ENCODE peak calls at places on chromosomes 1 and 21, in four cellular contexts. H is HepG2, Q is K562, J is GM12878. L is an unnamed sample.

GRCh38 chr1:71853391-71853790 is 428.9 kb downstream of the NEGR1 start:
- DNase-seq in Q (no peak), H (no peak), J (no peak), L (no peak)

GRCh38 chr1:201941420-201942128 is 4.8 kb downstream of the LMOD1 start:
- DNase-seq in J (no peak), Q (peak), H (peak), L (peak)

GRCh38 chr1:243543501-243543900 is 287.7 kb downstream of the SDCCAG8 start:
- DNase-seq in Q (no peak), J (no peak), H (no peak), L (no peak)

GRCh38 chr1:46076343-46076742 is 56.1 kb downstream of the PIK3R3 start:
- DNase-seq in H (no peak), Q (no peak), J (no peak), L (no peak)

GRCh38 chr1:203600782-203601513 is 25.7 kb upstream of the ATP2B4 start:
- DNase-seq in H (no peak), Q (no peak), J (no peak), L (no peak)

GRCh38 chr1:33300673-33301072 is 20.2 kb downstream of the A3GALT2 start:
- DNase-seq in Q (no peak), H (no peak), J (no peak), L (no peak)

GRCh38 chr21:17454315-17455027 is 58.4 kb upstream of the CXADR start:
- DNase-seq in J (no peak), Q (peak), H (peak), L (peak)

GRCh38 chr1:59549903-59550302 is 253.0 kb downstream of the FGGY start:
- DNase-seq in J (no peak), Q (no peak), H (peak), L (no peak)

GRCh38 chr1:208101661-208102431 is 142.3 kb downstream of the PLXNA2 start:
- DNase-seq in J (no peak), Q (no peak), H (peak), L (no peak)

GRCh38 chr1:98468111-98468717 is 193.3 kb upstream of the SNX7 start:
- DNase-seq in H (peak), Q (no peak), J (no peak), L (peak)

GRCh38 chr1:244160455-244161020 is 109.5 kb downstream of the ZBTB18 start:
- DNase-seq in J (no peak), Q (no peak), H (no peak), L (no peak)

GRCh38 chr1:114340906-114341698 is 169.9 kb downstream of the TRIM33 start:
- DNase-seq in Q (no peak), H (no peak), J (no peak), L (no peak)

GRCh38 chr1:26496881-26497280 is 24.6 kb downstream of the HMGN2 start:
- DNase-seq in H (no peak), Q (no peak), J (no peak), L (no peak)

GRCh38 chr1:213457097-213457680 is 406.1 kb downstream of the RPS6KC1 start:
- DNase-seq in J (no peak), Q (no peak), H (no peak), L (no peak)

GRCh38 chr1:38128926-38129453 is 82.4 kb upstream of the POU3F1 start:
- DNase-seq in Q (no peak), J (no peak), H (no peak), L (no peak)

GRCh38 chr1:67019600-67020136 is 34.3 kb downstream of the SLC35D1 start:
- DNase-seq in H (no peak), Q (no peak), J (no peak), L (no peak)

GRCh38 chr1:65014321-65014720 is 48.0 kb upstream of the JAK1 start:
- DNase-seq in Q (no peak), J (no peak), H (no peak), L (no peak)

GRCh38 chr1:41626616-41627375 is 142.3 kb upstream of the EDN2 start:
- DNase-seq in J (peak), Q (no peak), H (no peak), L (no peak)

GRCh38 chr1:203271018-203271743 is 34.1 kb upstream of the BTG2 start:
- DNase-seq in H (no peak), J (no peak), Q (peak), L (peak)

GRCh38 chr1:109815809-109816791 is 52.4 kb upstream of the EPS8L3 start:
- DNase-seq in J (peak), Q (no peak), H (no peak), L (no peak)

GRCh38 chr1:12615166-12615915 is 2.7 kb downstream of the DHRS3 start:
- DNase-seq in H (no peak), J (no peak), Q (no peak), L (no peak)

GRCh38 chr1:67429011-67429527 is 1.1 kb downstream of the SERBP1 start:
- DNase-seq in Q (peak), J (no peak), H (no peak), L (peak)

GRCh38 chr1:201109651-201110050 is 2.6 kb downstream of the CACNA1S start:
- DNase-seq in H (no peak), J (no peak), Q (no peak), L (no peak)

GRCh38 chr1:203499643-203500278 is 5.8 kb downstream of the OPTC start:
- DNase-seq in Q (no peak), J (no peak), H (no peak), L (no peak)

GRCh38 chr1:6770727-6771567 is 14.3 kb upstream of the CAMTA1 start:
- DNase-seq in Q (no peak), J (no peak), H (peak), L (peak)

GRCh38 chr1:201309420-201309819 is 26.1 kb downstream of the PKP1 start:
- DNase-seq in H (peak), J (no peak), Q (peak), L (peak)

GRCh38 chr1:108692724-108693655 is 880 bp downstream of the PRPF38B start:
- DNase-seq in J (peak), Q (peak), H (peak), L (peak)

GRCh38 chr1:248618878-248619277 is 16.0 kb downstream of the OR2T11 start:
- DNase-seq in H (peak), Q (peak), J (no peak), L (peak)

GRCh38 chr1:226471467-226471866 is 63.6 kb upstream of the PARP1 start:
- DNase-seq in J (no peak), Q (no peak), H (no peak), L (no peak)

DNA sequence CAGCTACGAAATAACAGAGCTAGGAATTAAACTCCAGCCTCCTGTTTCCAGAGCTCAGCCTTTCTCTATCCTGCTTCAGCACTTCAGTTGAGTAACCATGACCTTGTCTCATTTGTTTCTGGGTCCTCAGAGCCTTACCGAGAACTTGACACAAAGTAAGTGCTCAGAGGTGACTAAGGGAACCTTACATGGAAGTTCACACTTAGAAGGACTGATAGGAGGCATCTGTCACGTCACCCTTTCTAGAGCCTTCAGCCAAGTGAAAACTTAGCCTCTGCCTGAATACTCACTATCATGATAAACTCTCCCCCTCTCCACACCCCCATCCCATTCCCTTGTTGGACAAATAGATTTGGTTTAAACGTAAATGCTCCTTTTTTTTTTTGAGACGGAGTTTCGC is 9.8 kb upstream of the LUZP1 start:
- DNase-seq in H (no peak), J (no peak), Q (peak), L (no peak)
- TF ChIP-seq FOXK2 in H (no peak), J (no peak), Q (no peak), L (no peak)

DNA sequence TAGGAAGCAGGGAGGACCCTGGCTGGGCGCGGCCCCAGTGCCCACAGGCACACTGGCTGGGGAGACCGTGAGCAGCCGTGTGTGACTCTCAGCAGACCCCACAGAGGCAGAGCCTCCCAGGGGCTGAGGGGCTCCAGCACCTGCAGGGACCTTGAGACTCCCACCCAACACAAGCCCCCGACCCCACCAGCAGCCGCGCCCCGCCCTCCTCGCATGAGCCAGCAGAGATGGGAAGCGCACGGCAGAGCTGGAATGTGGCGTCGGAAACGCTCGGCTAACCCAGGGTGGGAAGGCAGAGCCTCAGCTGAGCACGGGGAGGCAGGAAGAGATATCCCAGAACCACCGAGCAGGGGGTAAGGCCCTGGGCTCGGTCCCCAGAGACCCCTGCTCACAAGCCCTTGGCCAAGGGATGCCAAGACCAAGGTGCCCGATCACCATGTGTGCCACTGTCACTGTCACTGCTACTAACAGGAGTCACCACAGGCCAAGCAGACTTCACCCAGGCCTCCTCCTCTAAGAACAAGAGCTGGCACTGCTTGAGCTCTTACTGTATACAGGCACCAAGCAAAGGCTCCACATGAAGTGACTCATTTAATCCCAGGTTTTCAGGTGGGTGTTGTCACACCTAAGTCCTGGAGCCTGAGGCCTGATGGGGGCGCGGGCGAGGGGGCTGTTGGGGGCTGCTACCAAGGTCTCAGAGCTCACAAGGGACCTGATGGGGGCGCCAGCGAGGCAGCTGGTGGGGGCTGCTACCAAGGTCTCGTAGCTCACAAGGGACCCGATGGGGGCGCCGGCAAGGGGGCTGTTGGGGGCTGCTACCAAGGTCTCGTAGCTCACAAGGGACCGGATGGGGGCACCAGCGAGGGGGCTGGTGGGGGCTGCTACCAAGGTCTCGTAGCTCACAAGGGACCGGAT is 20.1 kb downstream of the MEGF6 start:
- DNase-seq in J (no peak), Q (no peak), H (no peak), L (no peak)
- TF ChIP-seq FOXK2 in J (no peak), Q (no peak), H (no peak), L (no peak)

DNA sequence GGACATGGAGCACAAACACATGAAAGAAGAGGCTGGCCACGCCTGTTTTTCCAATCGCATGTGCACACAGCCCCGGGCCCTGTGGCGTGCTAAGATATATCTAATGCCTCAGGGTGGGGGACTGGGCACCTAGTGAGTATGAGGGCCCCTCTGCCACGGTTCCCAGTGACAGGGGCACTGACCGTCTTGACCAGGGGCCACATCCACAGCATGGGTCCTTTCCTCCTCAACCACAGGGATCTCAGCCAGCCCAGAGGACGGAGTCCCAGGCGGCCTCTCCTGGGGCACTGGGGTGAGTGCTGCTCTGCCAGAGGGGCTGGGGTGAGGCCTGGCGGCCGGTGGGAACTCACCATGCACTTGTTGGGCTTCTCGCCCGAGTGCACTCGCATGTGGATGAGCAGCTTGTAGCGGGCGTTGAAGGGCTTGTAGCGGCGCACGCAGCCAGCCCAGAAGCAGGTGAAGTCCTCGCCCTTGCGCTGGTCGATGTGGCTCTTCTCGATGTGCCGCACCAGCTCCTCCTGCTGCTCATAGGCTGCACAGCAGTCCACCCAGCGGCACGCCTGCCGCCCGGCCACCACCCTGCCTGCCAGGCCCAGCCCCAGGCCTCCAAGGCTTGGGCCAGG is 134.7 kb downstream of the DMRTB1 start:
- DNase-seq in Q (peak), J (no peak), H (peak), L (no peak)
- TF ChIP-seq FOXK2 in Q (no peak), J (no peak), H (no peak), L (no peak)

DNA sequence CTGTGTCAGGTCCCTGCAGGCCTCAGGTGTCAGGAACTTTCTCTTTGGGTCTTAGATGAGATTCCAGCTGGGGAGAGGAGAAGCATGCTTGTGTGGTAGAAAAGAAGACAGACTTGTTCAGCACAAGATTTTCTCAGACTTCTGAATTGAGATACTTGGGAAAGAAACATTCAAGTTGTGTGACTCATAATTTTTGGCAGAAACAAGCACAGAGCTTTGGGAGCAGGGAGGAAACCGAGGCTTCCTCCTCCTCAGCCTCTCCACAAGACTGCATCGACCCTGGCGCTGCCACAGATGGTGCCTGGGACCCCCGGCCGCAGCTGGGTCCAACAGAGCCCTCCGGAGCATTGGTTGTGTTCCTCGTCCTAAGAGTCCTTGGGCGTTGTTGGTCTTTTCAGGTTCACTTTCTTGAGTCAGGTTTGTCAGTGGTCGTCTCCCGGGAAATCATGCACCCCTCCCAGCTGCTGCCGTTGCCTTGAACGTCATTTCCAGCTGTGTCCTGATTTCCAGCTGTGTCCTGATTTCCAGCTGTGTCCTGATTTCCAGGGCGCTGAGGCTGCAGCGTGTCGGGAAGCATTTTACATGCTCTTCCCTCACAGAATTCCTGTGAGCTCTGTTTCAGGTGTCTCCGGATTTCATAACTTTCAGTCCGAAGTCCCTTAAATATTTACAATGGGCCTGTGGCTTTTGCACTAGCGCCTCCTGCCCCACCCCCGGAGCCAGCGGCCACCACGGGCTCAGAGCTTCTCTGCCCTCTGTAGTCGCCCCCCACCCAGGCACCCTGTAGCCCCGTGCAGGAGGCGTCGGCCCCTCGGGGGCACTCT is 66.5 kb downstream of the COL18A1 start:
- DNase-seq in Q (no peak), H (peak), J (no peak), L (no peak)
- TF ChIP-seq FOXK2 in Q (no peak), H (no peak), J (no peak), L (no peak)

GRCh38 chr1:17924578-17924977 is 169.4 kb downstream of the ACTL8 start:
- DNase-seq in J (no peak), Q (no peak), H (no peak), L (no peak)

GRCh38 chr1:17923684-17924083 is 168.6 kb downstream of the ACTL8 start:
- DNase-seq in H (no peak), J (no peak), Q (no peak), L (no peak)

GRCh38 chr1:17920881-17921635 is 165.9 kb downstream of the ACTL8 start:
- DNase-seq in J (no peak), Q (no peak), H (no peak), L (no peak)

GRCh38 chr1:17925838-17926237 is 170.7 kb downstream of the ACTL8 start:
- DNase-seq in Q (no peak), H (no peak), J (no peak), L (no peak)

GRCh38 chr1:17922833-17923232 is 167.7 kb downstream of the ACTL8 start:
- DNase-seq in J (no peak), H (peak), Q (peak), L (peak)
- TF ChIP-seq FOXK2 in J (no peak), H (no peak), Q (no peak), L (no peak)

L was measured in HEK293T.